ENCODE peak calls at places on chromosomes 1 and 21, in eight cellular contexts. One of them, this sample, is unnamed.

GRCh38 chr21:27649323-27649722 is 682.4 kb upstream of the ADAMTS5 start:
- DNase-seq in transverse colon: no peak
- DNase-seq in tibial nerve: no peak
- DNase-seq in thoracic aorta: no peak
- DNase-seq in psoas muscle: no peak
- DNase-seq in SJSA1: peak; percentile 43
- DNase-seq in SK-N-SH: no peak
- DNase-seq in aorta: no peak
- DNase-seq in this sample: no peak

GRCh38 chr1:89720839-89721238 is 87.9 kb downstream of the LRRC8C start:
- DNase-seq in transverse colon: no peak
- DNase-seq in tibial nerve: no peak
- DNase-seq in thoracic aorta: no peak
- DNase-seq in psoas muscle: no peak
- DNase-seq in SJSA1: no peak
- DNase-seq in SK-N-SH: no peak
- DNase-seq in aorta: no peak
- DNase-seq in this sample: no peak

GRCh38 chr1:174222166-174222949 is 63.0 kb downstream of the RABGAP1L start:
- DNase-seq in transverse colon: no peak
- DNase-seq in tibial nerve: no peak
- DNase-seq in thoracic aorta: no peak
- DNase-seq in psoas muscle: no peak
- DNase-seq in SJSA1: no peak
- DNase-seq in SK-N-SH: no peak
- DNase-seq in aorta: no peak
- DNase-seq in this sample: no peak

GRCh38 chr1:204846546-204846945 is 24.1 kb upstream of the NFASC start:
- DNase-seq in transverse colon: no peak
- DNase-seq in tibial nerve: no peak
- DNase-seq in thoracic aorta: no peak
- DNase-seq in psoas muscle: no peak
- DNase-seq in SJSA1: no peak
- DNase-seq in SK-N-SH: no peak
- DNase-seq in aorta: no peak
- DNase-seq in this sample: no peak

GRCh38 chr1:23420778-23421177 is 3.8 kb downstream of the TCEA3 start:
- DNase-seq in transverse colon: no peak
- DNase-seq in tibial nerve: no peak
- DNase-seq in thoracic aorta: no peak
- DNase-seq in psoas muscle: peak; percentile 74
- DNase-seq in SJSA1: no peak
- DNase-seq in SK-N-SH: no peak
- DNase-seq in aorta: no peak
- DNase-seq in this sample: no peak

GRCh38 chr1:225767591-225768540 is 9.8 kb upstream of the SRP9 start:
- DNase-seq in transverse colon: peak; percentile 40
- DNase-seq in tibial nerve: peak; percentile 70
- DNase-seq in thoracic aorta: no peak
- DNase-seq in psoas muscle: peak; percentile 86
- DNase-seq in SJSA1: peak; percentile 41
- DNase-seq in SK-N-SH: no peak
- DNase-seq in aorta: peak; percentile 87
- DNase-seq in this sample: peak; percentile 80

GRCh38 chr1:218718216-218718615 is 373.1 kb downstream of the TGFB2 start:
- DNase-seq in transverse colon: no peak
- DNase-seq in tibial nerve: no peak
- DNase-seq in thoracic aorta: no peak
- DNase-seq in psoas muscle: no peak
- DNase-seq in SJSA1: peak; percentile 42
- DNase-seq in SK-N-SH: no peak
- DNase-seq in aorta: no peak
- DNase-seq in this sample: no peak

GRCh38 chr1:157775101-157775870 is 1.6 kb downstream of the FCRL2 start:
- DNase-seq in transverse colon: no peak
- DNase-seq in tibial nerve: no peak
- DNase-seq in thoracic aorta: no peak
- DNase-seq in psoas muscle: no peak
- DNase-seq in SJSA1: no peak
- DNase-seq in SK-N-SH: no peak
- DNase-seq in aorta: no peak
- DNase-seq in this sample: no peak

GRCh38 chr1:67652800-67653199 is 32.2 kb upstream of the GADD45A start:
- DNase-seq in transverse colon: no peak
- DNase-seq in tibial nerve: no peak
- DNase-seq in thoracic aorta: no peak
- DNase-seq in psoas muscle: peak; percentile 59
- DNase-seq in SJSA1: no peak
- DNase-seq in SK-N-SH: no peak
- DNase-seq in aorta: no peak
- DNase-seq in this sample: no peak

DNA sequence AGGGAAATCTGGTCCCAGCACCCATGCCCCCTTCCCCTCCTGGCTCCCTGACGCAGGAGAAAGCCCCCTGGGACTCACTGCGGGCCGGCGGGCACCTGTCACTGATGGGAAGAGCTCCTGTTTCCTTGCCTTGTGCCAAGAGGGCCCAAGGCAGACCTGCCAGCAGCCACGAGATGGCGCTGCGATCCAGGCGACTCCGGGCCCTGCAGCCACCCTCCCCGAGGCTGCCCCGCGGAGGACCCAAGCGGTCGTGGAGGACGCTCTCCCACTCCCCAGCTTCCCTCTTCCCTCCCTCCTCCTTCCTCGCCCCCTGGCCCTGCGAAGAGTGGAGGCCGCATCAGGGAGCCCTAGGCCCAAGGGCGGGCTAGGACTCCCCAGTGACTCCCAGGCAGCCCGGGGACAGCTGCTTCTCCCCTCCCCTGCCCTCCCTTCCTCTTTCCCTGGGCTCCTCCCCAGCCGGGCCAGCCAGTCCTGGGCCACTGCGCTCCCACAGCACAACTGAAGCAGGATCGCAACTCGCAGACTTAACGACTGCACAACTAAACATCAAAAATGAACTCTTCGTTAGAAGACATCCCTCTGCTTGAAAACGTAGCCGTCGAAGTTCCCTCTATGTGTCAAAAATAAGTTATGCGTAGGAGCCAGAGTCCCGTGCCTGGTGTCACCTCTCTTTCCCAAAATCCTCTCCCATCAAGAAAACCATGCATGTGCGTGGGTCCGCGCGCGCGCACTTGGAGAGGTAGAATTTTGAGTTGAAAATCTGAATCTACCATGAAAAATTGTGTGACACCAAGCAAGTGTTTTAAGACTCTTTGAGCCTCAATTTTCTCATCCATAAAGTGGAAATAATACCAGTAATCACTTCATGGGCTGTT is 34.2 kb downstream of the BATF3 start:
- DNase-seq in transverse colon: peak; percentile 84
- DNase-seq in tibial nerve: peak; percentile 50
- DNase-seq in thoracic aorta: no peak
- DNase-seq in psoas muscle: peak; percentile 86
- DNase-seq in SJSA1: peak; percentile 90
- DNase-seq in SK-N-SH: peak; percentile 32
- DNase-seq in aorta: peak; percentile 95
- DNase-seq in this sample: peak; percentile 95
- H3K4me3 ChIP-seq in transverse colon: peak overlapping the region; percentile 35
- H3K4me3 ChIP-seq in tibial nerve: peak overlapping the region; percentile 54
- H3K4me3 ChIP-seq in thoracic aorta: peak overlapping the region; percentile 79
- H3K4me3 ChIP-seq in psoas muscle: peak overlapping the region; percentile 67
- H3K4me3 ChIP-seq in SJSA1: peak overlapping the region; percentile 51
- H3K4me3 ChIP-seq in SK-N-SH: no peak overlapping the region
- H3K4me3 ChIP-seq in aorta: peak overlapping the region; percentile 17
- H3K4me3 ChIP-seq in this sample: peak overlapping the region; percentile 74

GRCh38 chr1:61448017-61448383 is 276.9 kb downstream of the TM2D1 start:
- DNase-seq in transverse colon: no peak
- DNase-seq in tibial nerve: no peak
- DNase-seq in thoracic aorta: no peak
- DNase-seq in psoas muscle: no peak
- DNase-seq in SJSA1: no peak
- DNase-seq in SK-N-SH: no peak
- DNase-seq in aorta: no peak
- DNase-seq in this sample: no peak
- H3K4me1 ChIP-seq in transverse colon: peaks cover 43% of the 10 kb centered on the region
- H3K4me1 ChIP-seq in tibial nerve: peaks cover 33% of the 10 kb centered on the region
- H3K4me1 ChIP-seq in thoracic aorta: peaks cover 91% of the 10 kb centered on the region
- H3K4me1 ChIP-seq in psoas muscle: peaks cover 72% of the 10 kb centered on the region
- H3K4me1 ChIP-seq in SJSA1: no peaks in the 10 kb centered on the region
- H3K4me1 ChIP-seq in SK-N-SH: peaks cover 15% of the 10 kb centered on the region
- H3K4me1 ChIP-seq in aorta: peaks cover 13% of the 10 kb centered on the region
- H3K4me1 ChIP-seq in this sample: peaks cover 8% of the 10 kb centered on the region

DNA sequence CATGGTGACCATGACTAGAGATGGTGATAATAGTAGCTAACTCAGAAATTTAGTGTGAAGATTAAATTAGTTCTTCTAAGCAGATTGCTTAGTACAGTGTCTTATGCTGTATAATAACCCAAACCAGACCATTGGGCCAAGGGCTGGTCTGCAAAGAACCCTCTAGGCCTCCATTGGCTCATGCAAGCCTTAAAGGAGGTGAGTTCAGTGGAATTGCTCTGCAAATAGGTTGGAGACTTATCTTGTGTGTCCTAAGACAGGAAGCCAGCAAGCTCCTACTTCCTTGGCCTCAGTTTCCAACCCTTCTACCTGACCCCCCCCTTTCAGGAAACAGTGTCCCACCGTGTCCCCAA is 1.8 kb upstream of the MEF2D start:
- DNase-seq in transverse colon: no peak
- DNase-seq in tibial nerve: no peak
- DNase-seq in thoracic aorta: no peak
- DNase-seq in psoas muscle: no peak
- DNase-seq in SJSA1: no peak
- DNase-seq in SK-N-SH: no peak
- DNase-seq in aorta: no peak
- DNase-seq in this sample: no peak
- H3K4me3 ChIP-seq in transverse colon: no peak overlapping the region
- H3K4me3 ChIP-seq in tibial nerve: no peak overlapping the region
- H3K4me3 ChIP-seq in thoracic aorta: peak overlapping the region; percentile 87
- H3K4me3 ChIP-seq in psoas muscle: peak overlapping the region; percentile 98
- H3K4me3 ChIP-seq in SJSA1: no peak overlapping the region
- H3K4me3 ChIP-seq in SK-N-SH: no peak overlapping the region
- H3K4me3 ChIP-seq in aorta: no peak overlapping the region
- H3K4me3 ChIP-seq in this sample: no peak overlapping the region

DNA sequence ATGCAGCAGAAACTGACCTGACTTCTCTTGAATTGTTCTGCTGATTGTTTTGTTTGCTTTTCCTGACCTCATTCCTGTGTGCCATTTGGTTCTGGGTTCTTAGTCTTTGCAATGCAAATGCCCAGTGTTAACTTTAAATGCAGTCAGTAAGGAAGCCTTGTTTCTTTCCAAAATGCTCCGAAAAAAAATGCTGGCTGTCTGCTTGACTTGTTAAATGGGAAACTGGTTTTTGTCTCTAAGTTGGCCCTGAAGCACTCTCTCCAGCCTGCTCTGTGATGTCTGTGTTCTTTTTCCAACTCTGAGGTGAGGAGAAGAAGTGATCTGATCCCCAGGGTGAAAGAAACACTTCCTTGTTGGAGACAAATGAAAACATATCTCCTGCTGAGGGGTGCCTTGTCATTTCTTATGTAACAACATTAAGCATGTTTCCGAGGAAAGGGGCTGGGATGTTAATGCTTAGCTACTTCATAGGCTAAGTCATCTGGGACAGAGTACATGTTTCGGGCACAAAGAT is 256.3 kb upstream of the ADGRL4 start:
- DNase-seq in transverse colon: no peak
- DNase-seq in tibial nerve: no peak
- DNase-seq in thoracic aorta: no peak
- DNase-seq in psoas muscle: no peak
- DNase-seq in SJSA1: no peak
- DNase-seq in SK-N-SH: no peak
- DNase-seq in aorta: no peak
- DNase-seq in this sample: peak; percentile 72
- H3K4me1 ChIP-seq in transverse colon: no peaks in the 10 kb centered on the region
- H3K4me1 ChIP-seq in tibial nerve: no peaks in the 10 kb centered on the region
- H3K4me1 ChIP-seq in thoracic aorta: no peaks in the 10 kb centered on the region
- H3K4me1 ChIP-seq in psoas muscle: no peaks in the 10 kb centered on the region
- H3K4me1 ChIP-seq in SJSA1: no peaks in the 10 kb centered on the region
- H3K4me1 ChIP-seq in SK-N-SH: peaks cover 17% of the 10 kb centered on the region
- H3K4me1 ChIP-seq in aorta: no peaks in the 10 kb centered on the region
- H3K4me1 ChIP-seq in this sample: peaks cover 5% of the 10 kb centered on the region

DNA sequence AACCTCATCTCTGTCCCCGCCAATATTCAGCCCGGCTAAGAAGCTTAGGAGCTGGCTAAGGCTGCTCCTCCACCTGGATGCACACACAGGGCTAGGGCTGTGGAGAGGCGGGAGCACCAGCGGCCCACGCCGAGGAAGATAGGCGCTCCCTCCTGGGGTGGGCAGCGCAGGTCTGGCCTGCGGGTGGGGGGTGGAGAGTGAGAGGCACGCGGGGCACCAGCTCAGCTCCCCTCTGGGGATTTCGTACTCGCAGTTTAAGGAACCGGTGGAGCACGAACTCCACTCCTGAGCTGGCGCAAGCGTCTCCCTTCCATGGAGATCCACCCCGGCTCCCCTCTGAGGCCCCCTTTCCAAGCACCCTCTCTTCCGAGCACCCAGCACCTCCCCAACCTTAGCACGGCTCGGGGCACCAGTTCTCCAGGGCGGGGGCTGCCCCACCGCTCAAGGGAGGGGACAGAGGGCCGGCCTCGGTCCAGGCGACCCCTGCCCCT is 433 bp upstream of the KAZN start:
- DNase-seq in transverse colon: no peak
- DNase-seq in tibial nerve: no peak
- DNase-seq in thoracic aorta: no peak
- DNase-seq in psoas muscle: no peak
- DNase-seq in SJSA1: no peak
- DNase-seq in SK-N-SH: peak; percentile 63
- DNase-seq in aorta: no peak
- DNase-seq in this sample: peak; percentile 81
- H3K4me3 ChIP-seq in transverse colon: peak overlapping the region; percentile 28
- H3K4me3 ChIP-seq in tibial nerve: peak overlapping the region; percentile 20
- H3K4me3 ChIP-seq in thoracic aorta: peak overlapping the region; percentile 49
- H3K4me3 ChIP-seq in psoas muscle: peak overlapping the region; percentile 47
- H3K4me3 ChIP-seq in SJSA1: peak overlapping the region; percentile 11
- H3K4me3 ChIP-seq in SK-N-SH: peak overlapping the region; percentile 40
- H3K4me3 ChIP-seq in aorta: no peak overlapping the region
- H3K4me3 ChIP-seq in this sample: peak overlapping the region; percentile 85